ENCODE peak calls at places on chromosome 7, in six cellular contexts. H, Z, A, B, L and C are unnamed samples.

GRCh38 chr7:92584953-92585352 is 5.2 kb downstream of the FAM133B start:
- DNase-seq in Z (no peak), H (no peak), B (no peak), A (no peak), L (no peak), C (no peak)

GRCh38 chr7:17937506-17938115 is 2.7 kb downstream of the SNX13 start:
- DNase-seq in A (no peak), B (no peak), H (no peak), Z (no peak), L (no peak), C (no peak)

GRCh38 chr7:46630031-46630430 is 709.0 kb upstream of the IGFBP3 start:
- DNase-seq in A (no peak), H (no peak), B (no peak), L (no peak), Z (no peak), C (no peak)

GRCh38 chr7:120272896-120273475 is at the start of gene KCND2:
- DNase-seq in L (peak; percentile 69), H (peak; percentile 69), B (no peak), Z (no peak), A (peak; percentile 64), C (peak; percentile 55)

GRCh38 chr7:87003872-87004798 is 55.3 kb downstream of the ELAPOR2 start:
- DNase-seq in L (peak; percentile 91), H (no peak), B (no peak), Z (no peak), A (no peak), C (no peak)

GRCh38 chr7:151895695-151896485 is 19.0 kb upstream of the PRKAG2 start:
- DNase-seq in B (no peak), A (no peak), L (no peak), H (no peak), Z (no peak), C (no peak)

GRCh38 chr7:2633538-2634264 is 1.9 kb downstream of the TTYH3 start:
- DNase-seq in A (no peak), Z (peak; percentile 28), L (no peak), B (peak; percentile 50), H (peak; percentile 54), C (no peak)

GRCh38 chr7:5363729-5364128 is 59.9 kb downstream of the TNRC18 start:
- DNase-seq in H (no peak), Z (no peak), L (no peak), B (no peak), A (no peak), C (no peak)

GRCh38 chr7:99083068-99083651 is 60.7 kb downstream of the SMURF1 start:
- DNase-seq in Z (no peak), H (no peak), L (no peak), B (no peak), A (no peak), C (no peak)

GRCh38 chr7:107236857-107237256 is 68.1 kb downstream of the HBP1 start:
- DNase-seq in B (no peak), A (no peak), H (peak; percentile 93), L (no peak), Z (no peak), C (no peak)

GRCh38 chr7:127650842-127651555 is 995 bp upstream of the SND1 start:
- DNase-seq in L (no peak), B (peak; percentile 34), Z (no peak), H (no peak), A (no peak), C (no peak)

GRCh38 chr7:48628950-48629349 is 295.4 kb upstream of the CDC14C start:
- DNase-seq in A (no peak), B (no peak), H (peak; percentile 52), L (no peak), Z (no peak), C (no peak)